ENCODE peak calls at places on chromosomes 1 and 21, in nine cellular contexts. L is LoVo, O is Caki2, K is Kasumi-1, B is cardiac septum, V is NCI-H446, W is mucosa of gallbladder, C is EH, R is tibial artery. I is an unnamed sample.

GRCh38 chr1:231800071-231800470 is 173.5 kb downstream of the DISC1 start:
- DNase-seq in K (no peak), B (no peak), V (peak; percentile 56), W (no peak), C (peak; percentile 76), R (no peak), O (no peak), L (no peak), I (no peak)

GRCh38 chr1:176222196-176222595 is 15.1 kb upstream of the COP1 start:
- DNase-seq in V (no peak), L (no peak), C (no peak), B (no peak), O (no peak), W (no peak), R (no peak), K (no peak), I (no peak)

GRCh38 chr21:15034126-15034848 is 30.5 kb downstream of the NRIP1 start:
- DNase-seq in O (no peak), B (no peak), K (no peak), C (peak; percentile 70), V (no peak), L (no peak), R (no peak), W (no peak), I (no peak)

GRCh38 chr1:14142397-14143095 is 442.6 kb downstream of the PRDM2 start:
- DNase-seq in W (no peak), O (no peak), C (no peak), L (no peak), K (no peak), R (no peak), B (no peak), V (peak; percentile 69), I (no peak)

GRCh38 chr1:76901158-76901767 is 34.0 kb downstream of the ST6GALNAC5 start:
- DNase-seq in W (no peak), R (no peak), V (peak; percentile 46), L (peak; percentile 54), B (no peak), C (peak; percentile 75), K (peak; percentile 58), O (peak; percentile 28), I (peak; percentile 9)

GRCh38 chr1:19374402-19374801 is 62.3 kb downstream of the SLC66A1 start:
- DNase-seq in R (no peak), K (no peak), W (no peak), C (no peak), L (no peak), V (no peak), B (no peak), O (no peak), I (no peak)

GRCh38 chr1:110548381-110548780 is 29.4 kb upstream of the KCNA10 start:
- DNase-seq in B (no peak), C (peak; percentile 8), V (peak; percentile 58), R (no peak), K (peak; percentile 6), W (no peak), O (no peak), L (peak; percentile 5), I (no peak)

GRCh38 chr1:33143181-33143580 is 38.7 kb downstream of the TRIM62 start:
- DNase-seq in K (no peak), B (no peak), C (peak; percentile 83), R (no peak), O (no peak), V (no peak), L (no peak), W (peak; percentile 17), I (no peak)

GRCh38 chr1:150564051-150564991 is 15.1 kb downstream of the MCL1 start:
- DNase-seq in V (peak; percentile 23), O (no peak), L (no peak), B (no peak), C (peak; percentile 66), R (peak; percentile 51), K (no peak), W (no peak), I (no peak)

GRCh38 chr1:1347026-1347595 is 2.1 kb downstream of the DVL1 start:
- DNase-seq in C (no peak), O (no peak), K (no peak), W (no peak), L (no peak), B (no peak), V (no peak), R (no peak), I (no peak)

GRCh38 chr1:244369256-244370057 is 82.3 kb downstream of the ADSS2 start:
- DNase-seq in O (no peak), C (no peak), K (no peak), W (no peak), R (no peak), V (no peak), B (no peak), L (no peak), I (no peak)

GRCh38 chr1:244341455-244342450 is 110.0 kb downstream of the ADSS2 start:
- DNase-seq in R (no peak), O (peak; percentile 93), L (no peak), K (no peak), C (peak; percentile 31), B (no peak), W (peak; percentile 53), V (no peak), I (no peak)

GRCh38 chr1:164914208-164914607 is 355.2 kb downstream of the PBX1 start:
- DNase-seq in V (peak; percentile 29), W (peak; percentile 16), R (no peak), K (no peak), O (peak; percentile 8), B (no peak), L (no peak), C (peak; percentile 35), I (peak; percentile 7)

GRCh38 chr1:61441723-61442262 is 283.1 kb downstream of the TM2D1 start:
- DNase-seq in W (no peak), C (no peak), B (no peak), V (no peak), R (no peak), K (no peak), L (no peak), O (no peak), I (no peak)

GRCh38 chr1:7501259-7501560 is 269.9 kb upstream of the VAMP3 start:
- DNase-seq in R (no peak), B (no peak), V (no peak), K (no peak), C (no peak), O (no peak), W (no peak), L (no peak), I (no peak)

GRCh38 chr1:116990612-116991151 is 10.9 kb upstream of the CD101 start:
- DNase-seq in O (no peak), V (peak; percentile 98), L (no peak), W (peak; percentile 44), R (peak; percentile 77), K (peak; percentile 36), C (no peak), B (peak; percentile 81), I (peak; percentile 95)

GRCh38 chr1:6220236-6220635 is 14.3 kb downstream of the RNF207 start:
- DNase-seq in B (no peak), V (no peak), W (no peak), K (no peak), C (no peak), R (no peak), L (no peak), O (no peak), I (no peak)

GRCh38 chr1:77347646-77348045 is 65.8 kb downstream of the AK5 start:
- DNase-seq in B (no peak), V (peak; percentile 28), O (peak; percentile 77), R (no peak), C (peak; percentile 96), L (peak; percentile 34), K (no peak), W (no peak), I (peak; percentile 23)

GRCh38 chr1:23437355-23437664 is 12.8 kb upstream of the TCEA3 start:
- DNase-seq in R (no peak), L (no peak), B (no peak), W (no peak), O (no peak), V (no peak), K (no peak), C (no peak), I (no peak)

GRCh38 chr21:36603221-36603620 is 95.7 kb upstream of the SIM2 start:
- DNase-seq in L (no peak), B (no peak), R (no peak), W (no peak), K (no peak), O (no peak), V (no peak), C (no peak), I (no peak)

GRCh38 chr1:25804244-25804963 is 4.4 kb downstream of the SELENON start:
- DNase-seq in V (no peak), C (no peak), R (no peak), O (no peak), W (no peak), L (no peak), K (no peak), B (no peak), I (no peak)

GRCh38 chr1:3590145-3590768 is 21.1 kb downstream of the MEGF6 start:
- DNase-seq in C (no peak), R (no peak), W (no peak), K (no peak), O (no peak), B (no peak), L (no peak), V (no peak), I (no peak)

GRCh38 chr1:17661546-17662157 is 93.5 kb upstream of the ACTL8 start:
- DNase-seq in V (peak; percentile 70), R (no peak), O (peak; percentile 19), C (peak; percentile 65), L (peak; percentile 5), K (peak; percentile 34), B (no peak), W (peak; percentile 33), I (no peak)

GRCh38 chr1:43427524-43427923 is 26.2 kb downstream of the HYI start:
- DNase-seq in O (no peak), K (no peak), W (no peak), V (no peak), L (no peak), C (no peak), R (no peak), B (no peak), I (no peak)

GRCh38 chr1:119647734-119648619 is at the start of gene ZNF697:
- DNase-seq in L (peak; percentile 95), O (peak; percentile 93), K (peak; percentile 87), R (peak; percentile 97), C (peak; percentile 99), V (peak; percentile 97), B (peak; percentile 98), W (peak; percentile 97), I (peak; percentile 87)

GRCh38 chr1:192609110-192610079 is 26.6 kb upstream of the RGS13 start:
- DNase-seq in B (peak; percentile 81), C (no peak), W (peak; percentile 64), O (no peak), V (peak; percentile 74), R (peak; percentile 72), K (peak; percentile 95), L (no peak), I (no peak)

GRCh38 chr1:205042911-205043806 is at the start of gene CNTN2:
- DNase-seq in O (no peak), R (no peak), C (no peak), B (no peak), W (no peak), V (no peak), L (no peak), K (no peak), I (peak; percentile 35)

GRCh38 chr1:113931456-113931855 is 2.3 kb downstream of the HIPK1 start:
- DNase-seq in O (peak; percentile 59), V (no peak), W (no peak), K (peak; percentile 79), C (peak; percentile 64), R (no peak), L (peak; percentile 35), B (no peak), I (no peak)

GRCh38 chr1:46784666-46785065 is 14.2 kb upstream of the CYP4B1 start:
- DNase-seq in V (no peak), K (no peak), W (no peak), B (no peak), C (no peak), L (no peak), R (no peak), O (no peak), I (no peak)

GRCh38 chr1:7594714-7595295 is 176.3 kb upstream of the VAMP3 start:
- DNase-seq in O (no peak), C (no peak), K (no peak), L (no peak), W (no peak), V (no peak), R (peak; percentile 10), B (peak; percentile 26), I (no peak)

GRCh38 chr1:81585371-81585770 is 215.4 kb upstream of the ADGRL2 start:
- DNase-seq in C (no peak), L (no peak), W (no peak), B (no peak), R (no peak), O (no peak), V (no peak), K (no peak), I (no peak)